ENCODE peak calls at places on chromosomes 3 and 15, in nine cellular contexts. One of them, this sample, is unnamed.

GRCh38 chr15:85035980-85036379 is 54.3 kb downstream of the PDE8A start:
- DNase-seq in heart left ventricle: no peak
- DNase-seq in AG09309: no peak
- DNase-seq in astrocyte of the spinal cord: no peak
- DNase-seq in A549: no peak
- DNase-seq in choroid plexus epithelial cell: no peak
- DNase-seq in right atrium auricular region: no peak
- DNase-seq in cardiac muscle cell: no peak
- DNase-seq in SK-N-SH: no peak
- DNase-seq in this sample: no peak

GRCh38 chr3:139588450-139588849 is 48.9 kb upstream of the RBP1 start:
- DNase-seq in heart left ventricle: peak
- DNase-seq in AG09309: no peak
- DNase-seq in astrocyte of the spinal cord: no peak
- DNase-seq in A549: no peak
- DNase-seq in choroid plexus epithelial cell: peak
- DNase-seq in right atrium auricular region: no peak
- DNase-seq in cardiac muscle cell: no peak
- DNase-seq in SK-N-SH: peak
- DNase-seq in this sample: no peak

GRCh38 chr3:97896129-97896528 is 74.3 kb downstream of the CRYBG3 start:
- DNase-seq in heart left ventricle: no peak
- DNase-seq in AG09309: no peak
- DNase-seq in astrocyte of the spinal cord: no peak
- DNase-seq in A549: no peak
- DNase-seq in choroid plexus epithelial cell: no peak
- DNase-seq in right atrium auricular region: no peak
- DNase-seq in cardiac muscle cell: no peak
- DNase-seq in SK-N-SH: no peak
- DNase-seq in this sample: no peak

GRCh38 chr15:35168464-35168863 is 83.4 kb upstream of the NANOGP8 start:
- DNase-seq in heart left ventricle: no peak
- DNase-seq in AG09309: peak
- DNase-seq in astrocyte of the spinal cord: peak
- DNase-seq in A549: no peak
- DNase-seq in choroid plexus epithelial cell: peak
- DNase-seq in right atrium auricular region: no peak
- DNase-seq in cardiac muscle cell: peak
- DNase-seq in SK-N-SH: no peak
- DNase-seq in this sample: no peak

GRCh38 chr3:167318996-167319615 is 61.0 kb downstream of the ZBBX start:
- DNase-seq in heart left ventricle: no peak
- DNase-seq in AG09309: no peak
- DNase-seq in astrocyte of the spinal cord: no peak
- DNase-seq in A549: no peak
- DNase-seq in choroid plexus epithelial cell: no peak
- DNase-seq in right atrium auricular region: no peak
- DNase-seq in cardiac muscle cell: no peak
- DNase-seq in SK-N-SH: no peak
- DNase-seq in this sample: no peak

GRCh38 chr15:94231728-94232086 is 346 bp downstream of the MCTP2 start:
- DNase-seq in heart left ventricle: no peak
- DNase-seq in AG09309: no peak
- DNase-seq in astrocyte of the spinal cord: no peak
- DNase-seq in A549: no peak
- DNase-seq in choroid plexus epithelial cell: no peak
- DNase-seq in right atrium auricular region: no peak
- DNase-seq in cardiac muscle cell: peak
- DNase-seq in SK-N-SH: no peak
- DNase-seq in this sample: no peak

GRCh38 chr3:179333084-179333483 is 10.3 kb downstream of the ZNF639 start:
- DNase-seq in heart left ventricle: no peak
- DNase-seq in AG09309: no peak
- DNase-seq in astrocyte of the spinal cord: no peak
- DNase-seq in A549: no peak
- DNase-seq in choroid plexus epithelial cell: no peak
- DNase-seq in right atrium auricular region: no peak
- DNase-seq in cardiac muscle cell: no peak
- DNase-seq in SK-N-SH: no peak
- DNase-seq in this sample: no peak

GRCh38 chr3:127718916-127719290 is 46.2 kb downstream of the ABTB1 start:
- DNase-seq in heart left ventricle: no peak
- DNase-seq in AG09309: no peak
- DNase-seq in astrocyte of the spinal cord: no peak
- DNase-seq in A549: no peak
- DNase-seq in choroid plexus epithelial cell: no peak
- DNase-seq in right atrium auricular region: no peak
- DNase-seq in cardiac muscle cell: no peak
- DNase-seq in SK-N-SH: no peak
- DNase-seq in this sample: no peak

GRCh38 chr3:43243590-43244587 is 42.5 kb upstream of the SNRK start:
- DNase-seq in heart left ventricle: no peak
- DNase-seq in AG09309: peak
- DNase-seq in astrocyte of the spinal cord: no peak
- DNase-seq in A549: no peak
- DNase-seq in choroid plexus epithelial cell: no peak
- DNase-seq in right atrium auricular region: no peak
- DNase-seq in cardiac muscle cell: peak
- DNase-seq in SK-N-SH: no peak
- DNase-seq in this sample: no peak

GRCh38 chr3:171044384-171044783 is 17.9 kb upstream of the SLC2A2 start:
- DNase-seq in heart left ventricle: no peak
- DNase-seq in AG09309: no peak
- DNase-seq in astrocyte of the spinal cord: no peak
- DNase-seq in A549: no peak
- DNase-seq in choroid plexus epithelial cell: peak
- DNase-seq in right atrium auricular region: no peak
- DNase-seq in cardiac muscle cell: no peak
- DNase-seq in SK-N-SH: no peak
- DNase-seq in this sample: no peak

GRCh38 chr3:138945646-138946553 is 1.0 kb downstream of the FOXL2 start:
- DNase-seq in heart left ventricle: no peak
- DNase-seq in AG09309: no peak
- DNase-seq in astrocyte of the spinal cord: peak
- DNase-seq in A549: peak
- DNase-seq in choroid plexus epithelial cell: peak
- DNase-seq in right atrium auricular region: no peak
- DNase-seq in cardiac muscle cell: no peak
- DNase-seq in SK-N-SH: peak
- DNase-seq in this sample: no peak

DNA sequence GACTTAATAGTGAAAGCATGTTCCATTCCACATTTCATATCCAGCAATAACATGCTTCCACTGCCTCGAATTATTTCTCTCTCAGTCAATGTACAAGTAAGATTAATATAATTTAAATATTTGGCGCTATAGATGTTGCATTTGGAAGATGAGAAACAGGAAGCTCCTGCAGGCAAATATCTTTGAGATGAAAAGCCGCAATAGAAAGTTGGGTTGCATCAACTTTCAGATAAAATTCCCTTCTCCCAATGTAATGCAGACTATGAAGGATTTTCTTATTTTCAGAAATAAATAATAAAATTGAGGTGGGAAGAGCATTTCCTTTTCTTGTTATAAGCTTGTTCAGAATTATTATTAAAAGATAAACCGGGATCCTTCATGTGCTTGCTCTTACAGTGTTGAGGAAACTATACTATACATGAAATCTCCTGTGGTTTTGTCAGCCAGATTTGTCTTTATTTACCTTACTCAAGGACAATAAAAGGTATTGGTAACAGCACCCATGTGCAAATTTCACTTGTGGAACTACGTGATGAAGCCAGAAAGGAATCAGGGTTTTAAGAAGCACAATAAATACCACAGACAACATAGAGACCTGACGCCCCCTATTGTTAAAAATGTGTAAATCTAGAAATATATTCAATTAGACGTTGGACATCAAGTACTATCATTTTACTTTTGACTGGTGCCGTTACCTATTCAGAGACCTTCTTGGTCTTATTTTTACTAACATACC is 307.0 kb downstream of the ARPP21 start:
- DNase-seq in heart left ventricle: no peak
- DNase-seq in AG09309: no peak
- DNase-seq in astrocyte of the spinal cord: peak
- DNase-seq in A549: peak
- DNase-seq in choroid plexus epithelial cell: peak
- DNase-seq in right atrium auricular region: no peak
- DNase-seq in cardiac muscle cell: peak
- DNase-seq in SK-N-SH: no peak
- DNase-seq in this sample: no peak
- TF ChIP-seq CTCF in heart left ventricle: peak
- TF ChIP-seq CTCF in AG09309: peak
- TF ChIP-seq CTCF in astrocyte of the spinal cord: peak
- TF ChIP-seq CTCF in A549: peak
- TF ChIP-seq CTCF in choroid plexus epithelial cell: peak
- TF ChIP-seq CTCF in right atrium auricular region: peak
- TF ChIP-seq CTCF in cardiac muscle cell: peak
- TF ChIP-seq CTCF in SK-N-SH: peak
- TF ChIP-seq CTCF in this sample: peak

DNA sequence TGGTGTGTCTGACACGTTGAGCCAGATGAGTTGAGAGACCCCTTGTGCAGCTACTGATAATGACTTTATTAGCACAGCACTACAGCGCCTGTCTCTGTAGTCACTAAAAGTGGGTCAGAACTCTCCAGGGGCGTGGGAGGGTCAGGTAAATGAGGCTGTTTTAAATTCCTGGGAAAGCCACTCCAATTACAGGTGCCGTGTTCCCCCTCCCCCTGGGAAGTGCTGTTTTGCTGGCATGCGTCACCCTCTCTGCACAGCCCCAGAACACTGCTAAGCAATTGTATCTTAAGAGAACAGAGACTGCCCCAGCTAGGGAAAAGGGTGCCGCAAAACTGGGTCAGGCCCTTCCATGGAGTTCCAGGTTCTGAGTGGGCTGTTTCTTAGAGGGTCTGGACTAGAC is 21.5 kb upstream of the CPNE9 start:
- DNase-seq in heart left ventricle: no peak
- DNase-seq in AG09309: no peak
- DNase-seq in astrocyte of the spinal cord: no peak
- DNase-seq in A549: no peak
- DNase-seq in choroid plexus epithelial cell: no peak
- DNase-seq in right atrium auricular region: no peak
- DNase-seq in cardiac muscle cell: no peak
- DNase-seq in SK-N-SH: no peak
- DNase-seq in this sample: no peak
- H3K4me3 ChIP-seq in heart left ventricle: no peak
- H3K4me3 ChIP-seq in AG09309: no peak
- H3K4me3 ChIP-seq in astrocyte of the spinal cord: no peak
- H3K4me3 ChIP-seq in A549: no peak
- H3K4me3 ChIP-seq in choroid plexus epithelial cell: no peak
- H3K4me3 ChIP-seq in right atrium auricular region: no peak
- H3K4me3 ChIP-seq in cardiac muscle cell: no peak
- H3K4me3 ChIP-seq in SK-N-SH: no peak
- H3K4me3 ChIP-seq in this sample: no peak

GRCh38 chr3:148931574-148931973 is 59.8 kb upstream of the GYG1 start:
- DNase-seq in heart left ventricle: no peak
- DNase-seq in AG09309: no peak
- DNase-seq in astrocyte of the spinal cord: no peak
- DNase-seq in A549: no peak
- DNase-seq in choroid plexus epithelial cell: no peak
- DNase-seq in right atrium auricular region: no peak
- DNase-seq in cardiac muscle cell: no peak
- DNase-seq in SK-N-SH: no peak
- DNase-seq in this sample: no peak
- TF ChIP-seq CTCF in heart left ventricle: no peak
- TF ChIP-seq CTCF in AG09309: no peak
- TF ChIP-seq CTCF in astrocyte of the spinal cord: no peak
- TF ChIP-seq CTCF in A549: no peak
- TF ChIP-seq CTCF in choroid plexus epithelial cell: no peak
- TF ChIP-seq CTCF in right atrium auricular region: no peak
- TF ChIP-seq CTCF in cardiac muscle cell: no peak
- TF ChIP-seq CTCF in SK-N-SH: no peak
- TF ChIP-seq CTCF in this sample: no peak

GRCh38 chr15:100879046-100879445 is 585 bp upstream of the ALDH1A3 start:
- DNase-seq in heart left ventricle: no peak
- DNase-seq in AG09309: no peak
- DNase-seq in astrocyte of the spinal cord: no peak
- DNase-seq in A549: peak
- DNase-seq in choroid plexus epithelial cell: peak
- DNase-seq in right atrium auricular region: no peak
- DNase-seq in cardiac muscle cell: peak
- DNase-seq in SK-N-SH: peak
- DNase-seq in this sample: no peak
- H3K4me3 ChIP-seq in heart left ventricle: peak
- H3K4me3 ChIP-seq in AG09309: peak
- H3K4me3 ChIP-seq in astrocyte of the spinal cord: peak
- H3K4me3 ChIP-seq in A549: peak
- H3K4me3 ChIP-seq in choroid plexus epithelial cell: peak
- H3K4me3 ChIP-seq in right atrium auricular region: peak
- H3K4me3 ChIP-seq in cardiac muscle cell: peak
- H3K4me3 ChIP-seq in SK-N-SH: peak
- H3K4me3 ChIP-seq in this sample: peak

DNA sequence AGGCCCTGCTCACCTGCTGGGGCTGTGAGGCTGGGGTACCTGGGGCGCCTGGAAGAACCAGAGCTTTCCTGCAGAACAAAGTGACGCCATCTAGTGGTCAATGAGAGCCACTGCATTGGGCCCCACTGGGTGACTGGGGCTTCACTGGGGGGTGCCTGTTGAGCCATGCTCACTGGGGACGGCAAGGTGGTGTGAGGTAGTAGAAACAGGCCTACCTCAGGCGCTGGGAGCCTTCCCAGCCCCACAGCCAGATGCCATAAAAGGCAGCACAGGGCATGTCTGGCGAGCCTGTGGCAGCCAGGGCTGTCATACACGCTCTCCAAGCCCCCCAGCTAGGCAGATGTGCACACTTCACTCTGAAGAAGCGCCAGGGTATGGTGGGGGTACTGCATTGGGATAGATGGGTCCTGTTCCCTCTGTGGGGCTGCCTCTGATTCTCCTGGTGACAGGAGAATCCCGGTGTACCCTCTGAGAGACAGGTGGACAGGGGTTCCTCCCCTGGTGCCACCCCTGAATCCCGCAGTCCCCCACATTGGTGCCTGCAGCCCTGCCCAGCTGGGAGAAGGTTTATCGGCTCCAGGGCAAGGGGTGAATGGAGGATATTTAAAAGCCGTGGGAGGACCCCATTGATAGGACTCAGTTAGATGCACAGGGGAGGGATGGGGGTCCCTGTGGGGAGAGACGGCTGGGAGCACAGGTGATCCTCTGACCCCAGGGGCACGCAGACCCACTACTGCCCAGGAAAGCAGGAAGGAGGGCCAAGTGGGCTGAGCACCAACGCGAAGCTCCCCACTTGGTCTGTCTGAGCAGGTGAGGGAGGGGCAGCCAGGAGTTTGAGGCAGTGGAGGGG is 178.8 kb downstream of the NSMCE3 start:
- DNase-seq in heart left ventricle: no peak
- DNase-seq in AG09309: no peak
- DNase-seq in astrocyte of the spinal cord: no peak
- DNase-seq in A549: peak
- DNase-seq in choroid plexus epithelial cell: peak
- DNase-seq in right atrium auricular region: no peak
- DNase-seq in cardiac muscle cell: peak
- DNase-seq in SK-N-SH: peak
- DNase-seq in this sample: no peak
- TF ChIP-seq CTCF in heart left ventricle: peak
- TF ChIP-seq CTCF in AG09309: peak
- TF ChIP-seq CTCF in astrocyte of the spinal cord: peak
- TF ChIP-seq CTCF in A549: peak
- TF ChIP-seq CTCF in choroid plexus epithelial cell: peak
- TF ChIP-seq CTCF in right atrium auricular region: peak
- TF ChIP-seq CTCF in cardiac muscle cell: peak
- TF ChIP-seq CTCF in SK-N-SH: peak
- TF ChIP-seq CTCF in this sample: peak